ENCODE peak calls at places on chromosomes 7 and 10, in nine cellular contexts. One of them, this sample, is unnamed.

GRCh38 chr10:118163227-118163626 is 116.5 kb upstream of the RAB11FIP2 start:
- DNase-seq in A549: no peak
- DNase-seq in suprapubic skin: no peak
- DNase-seq in GM12878: no peak
- DNase-seq in sigmoid colon: no peak
- DNase-seq in esophagus muscularis mucosa: no peak
- DNase-seq in HepG2: no peak
- DNase-seq in transverse colon: no peak
- DNase-seq in stomach: no peak
- DNase-seq in this sample: no peak

GRCh38 chr10:51867956-51868355 is 168.6 kb upstream of the CSTF2T start:
- DNase-seq in A549: no peak
- DNase-seq in suprapubic skin: no peak
- DNase-seq in GM12878: no peak
- DNase-seq in sigmoid colon: no peak
- DNase-seq in esophagus muscularis mucosa: no peak
- DNase-seq in HepG2: no peak
- DNase-seq in transverse colon: no peak
- DNase-seq in stomach: no peak
- DNase-seq in this sample: no peak

GRCh38 chr10:117477961-117478670 is 64.4 kb upstream of the EMX2 start:
- DNase-seq in A549: peak
- DNase-seq in suprapubic skin: no peak
- DNase-seq in GM12878: no peak
- DNase-seq in sigmoid colon: no peak
- DNase-seq in esophagus muscularis mucosa: no peak
- DNase-seq in HepG2: no peak
- DNase-seq in transverse colon: no peak
- DNase-seq in stomach: no peak
- DNase-seq in this sample: no peak

GRCh38 chr10:103540722-103541121 is 47.2 kb downstream of the NEURL1 start:
- DNase-seq in A549: no peak
- DNase-seq in suprapubic skin: peak
- DNase-seq in GM12878: no peak
- DNase-seq in sigmoid colon: no peak
- DNase-seq in esophagus muscularis mucosa: no peak
- DNase-seq in HepG2: no peak
- DNase-seq in transverse colon: no peak
- DNase-seq in stomach: peak
- DNase-seq in this sample: no peak

GRCh38 chr10:26555719-26556368 is 117.7 kb downstream of the APBB1IP start:
- DNase-seq in A549: peak
- DNase-seq in suprapubic skin: peak
- DNase-seq in GM12878: no peak
- DNase-seq in sigmoid colon: peak
- DNase-seq in esophagus muscularis mucosa: peak
- DNase-seq in HepG2: peak
- DNase-seq in transverse colon: peak
- DNase-seq in stomach: peak
- DNase-seq in this sample: no peak

GRCh38 chr10:61452229-61452651 is 941 bp downstream of the TMEM26 start:
- DNase-seq in A549: no peak
- DNase-seq in suprapubic skin: no peak
- DNase-seq in GM12878: no peak
- DNase-seq in sigmoid colon: no peak
- DNase-seq in esophagus muscularis mucosa: no peak
- DNase-seq in HepG2: no peak
- DNase-seq in transverse colon: no peak
- DNase-seq in stomach: peak
- DNase-seq in this sample: peak

GRCh38 chr7:134767567-134768168 is 11.8 kb upstream of the CALD1 start:
- DNase-seq in A549: no peak
- DNase-seq in suprapubic skin: no peak
- DNase-seq in GM12878: peak
- DNase-seq in sigmoid colon: no peak
- DNase-seq in esophagus muscularis mucosa: peak
- DNase-seq in HepG2: no peak
- DNase-seq in transverse colon: no peak
- DNase-seq in stomach: no peak
- DNase-seq in this sample: no peak

GRCh38 chr7:14420768-14421167 is 431.3 kb upstream of the ETV1 start:
- DNase-seq in A549: no peak
- DNase-seq in suprapubic skin: no peak
- DNase-seq in GM12878: no peak
- DNase-seq in sigmoid colon: no peak
- DNase-seq in esophagus muscularis mucosa: no peak
- DNase-seq in HepG2: no peak
- DNase-seq in transverse colon: no peak
- DNase-seq in stomach: no peak
- DNase-seq in this sample: no peak

GRCh38 chr10:4931587-4931986 is 31.6 kb upstream of the AKR1C1 start:
- DNase-seq in A549: no peak
- DNase-seq in suprapubic skin: no peak
- DNase-seq in GM12878: no peak
- DNase-seq in sigmoid colon: no peak
- DNase-seq in esophagus muscularis mucosa: no peak
- DNase-seq in HepG2: no peak
- DNase-seq in transverse colon: no peak
- DNase-seq in stomach: peak
- DNase-seq in this sample: peak
- TF ChIP-seq POLR2A in A549: no peak
- TF ChIP-seq POLR2A in suprapubic skin: no peak
- TF ChIP-seq POLR2A in GM12878: no peak
- TF ChIP-seq POLR2A in sigmoid colon: no peak
- TF ChIP-seq POLR2A in esophagus muscularis mucosa: no peak
- TF ChIP-seq POLR2A in HepG2: no peak
- TF ChIP-seq POLR2A in transverse colon: no peak
- TF ChIP-seq POLR2A in stomach: no peak
- TF ChIP-seq POLR2A in this sample: no peak

GRCh38 chr10:125208854-125209545 is 48.6 kb upstream of the CTBP2 start:
- DNase-seq in A549: no peak
- DNase-seq in suprapubic skin: no peak
- DNase-seq in GM12878: no peak
- DNase-seq in sigmoid colon: no peak
- DNase-seq in esophagus muscularis mucosa: no peak
- DNase-seq in HepG2: no peak
- DNase-seq in transverse colon: no peak
- DNase-seq in stomach: no peak
- DNase-seq in this sample: peak
- TF ChIP-seq EP300 in A549: no peak
- TF ChIP-seq EP300 in suprapubic skin: no peak
- TF ChIP-seq EP300 in GM12878: no peak
- TF ChIP-seq EP300 in sigmoid colon: no peak
- TF ChIP-seq EP300 in esophagus muscularis mucosa: no peak
- TF ChIP-seq EP300 in HepG2: no peak
- TF ChIP-seq EP300 in transverse colon: no peak
- TF ChIP-seq EP300 in stomach: no peak
- TF ChIP-seq EP300 in this sample: no peak

DNA sequence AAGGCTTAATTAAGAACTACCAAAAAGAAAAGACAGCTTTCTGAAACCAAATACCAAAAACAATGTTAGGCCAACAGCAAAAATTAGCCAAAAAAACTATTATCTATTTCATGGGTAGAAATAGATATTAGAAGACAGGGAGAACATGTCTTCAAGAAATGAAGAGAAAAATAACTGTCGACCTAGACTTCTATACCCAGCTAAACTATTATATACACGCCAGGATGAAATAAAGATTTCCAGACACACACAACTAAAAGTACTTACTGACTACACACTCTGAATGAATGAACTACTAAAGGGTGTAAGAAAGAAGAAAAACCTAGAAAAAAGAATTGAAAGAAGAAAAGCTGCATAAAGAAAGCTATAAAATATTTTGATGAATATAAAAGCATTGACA is 11.5 kb upstream of the CDHR3 start:
- DNase-seq in A549: no peak
- DNase-seq in suprapubic skin: no peak
- DNase-seq in GM12878: no peak
- DNase-seq in sigmoid colon: no peak
- DNase-seq in esophagus muscularis mucosa: no peak
- DNase-seq in HepG2: no peak
- DNase-seq in transverse colon: no peak
- DNase-seq in stomach: no peak
- DNase-seq in this sample: no peak
- TF ChIP-seq POLR2A in A549: no peak
- TF ChIP-seq POLR2A in suprapubic skin: no peak
- TF ChIP-seq POLR2A in GM12878: no peak
- TF ChIP-seq POLR2A in sigmoid colon: no peak
- TF ChIP-seq POLR2A in esophagus muscularis mucosa: no peak
- TF ChIP-seq POLR2A in HepG2: no peak
- TF ChIP-seq POLR2A in transverse colon: no peak
- TF ChIP-seq POLR2A in stomach: no peak
- TF ChIP-seq POLR2A in this sample: no peak

DNA sequence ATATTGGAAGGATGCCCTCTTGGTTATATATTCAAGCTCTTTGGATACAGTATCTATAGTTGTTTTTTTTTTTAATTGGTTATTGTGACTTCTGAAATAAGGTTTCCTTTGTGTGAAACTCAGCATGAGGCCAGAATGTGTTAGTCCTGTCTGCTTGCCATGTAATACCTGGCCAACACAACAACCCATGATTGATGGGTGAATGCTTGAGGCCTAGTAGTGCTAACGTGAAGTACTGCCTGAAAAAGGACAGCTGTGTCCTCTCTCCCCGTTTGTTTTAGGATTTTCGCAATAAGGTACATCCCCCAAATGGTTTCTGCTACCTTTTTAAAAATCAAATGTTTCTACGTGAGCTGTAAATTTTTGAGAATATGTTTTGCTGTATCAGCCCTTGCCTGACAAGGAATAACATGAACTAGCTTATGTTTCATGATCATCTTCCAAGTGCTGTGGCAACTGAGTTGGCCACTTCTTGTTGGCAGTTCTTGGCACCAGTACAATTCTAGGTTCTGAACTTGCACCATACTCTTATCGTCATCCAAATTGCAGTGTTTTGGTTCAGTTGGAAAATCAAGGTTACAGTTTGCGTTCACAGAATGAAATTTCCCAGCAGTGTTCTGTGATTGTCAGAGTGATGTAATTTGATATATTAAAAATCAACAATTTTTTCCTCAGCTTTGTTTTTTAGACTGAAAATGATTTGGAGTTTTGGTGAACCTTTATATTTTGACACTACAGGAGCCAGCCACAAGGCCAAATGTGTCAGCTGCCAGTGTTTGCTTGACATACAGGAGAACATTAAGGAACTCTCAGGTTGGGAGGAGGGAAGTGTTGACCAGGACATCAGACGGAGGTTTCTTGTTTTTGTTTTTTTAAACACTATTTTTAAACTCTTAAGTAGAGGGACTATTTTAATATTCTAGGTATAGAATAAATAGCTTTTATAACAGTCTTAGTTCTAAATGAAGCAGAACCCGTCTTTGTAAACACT is 13.5 kb upstream of the ASCC1 start:
- DNase-seq in A549: no peak
- DNase-seq in suprapubic skin: peak
- DNase-seq in GM12878: no peak
- DNase-seq in sigmoid colon: peak
- DNase-seq in esophagus muscularis mucosa: no peak
- DNase-seq in HepG2: no peak
- DNase-seq in transverse colon: no peak
- DNase-seq in stomach: no peak
- DNase-seq in this sample: peak
- TF ChIP-seq EP300 in A549: no peak
- TF ChIP-seq EP300 in suprapubic skin: no peak
- TF ChIP-seq EP300 in GM12878: no peak
- TF ChIP-seq EP300 in sigmoid colon: no peak
- TF ChIP-seq EP300 in esophagus muscularis mucosa: no peak
- TF ChIP-seq EP300 in HepG2: no peak
- TF ChIP-seq EP300 in transverse colon: no peak
- TF ChIP-seq EP300 in stomach: no peak
- TF ChIP-seq EP300 in this sample: peak

GRCh38 chr7:17331891-17332501 is 33.5 kb downstream of the AHR start:
- DNase-seq in A549: no peak
- DNase-seq in suprapubic skin: no peak
- DNase-seq in GM12878: no peak
- DNase-seq in sigmoid colon: no peak
- DNase-seq in esophagus muscularis mucosa: no peak
- DNase-seq in HepG2: no peak
- DNase-seq in transverse colon: no peak
- DNase-seq in stomach: no peak
- DNase-seq in this sample: no peak
- TF ChIP-seq POLR2A in A549: no peak
- TF ChIP-seq POLR2A in suprapubic skin: no peak
- TF ChIP-seq POLR2A in GM12878: no peak
- TF ChIP-seq POLR2A in sigmoid colon: no peak
- TF ChIP-seq POLR2A in esophagus muscularis mucosa: no peak
- TF ChIP-seq POLR2A in HepG2: no peak
- TF ChIP-seq POLR2A in transverse colon: no peak
- TF ChIP-seq POLR2A in stomach: no peak
- TF ChIP-seq POLR2A in this sample: no peak

DNA sequence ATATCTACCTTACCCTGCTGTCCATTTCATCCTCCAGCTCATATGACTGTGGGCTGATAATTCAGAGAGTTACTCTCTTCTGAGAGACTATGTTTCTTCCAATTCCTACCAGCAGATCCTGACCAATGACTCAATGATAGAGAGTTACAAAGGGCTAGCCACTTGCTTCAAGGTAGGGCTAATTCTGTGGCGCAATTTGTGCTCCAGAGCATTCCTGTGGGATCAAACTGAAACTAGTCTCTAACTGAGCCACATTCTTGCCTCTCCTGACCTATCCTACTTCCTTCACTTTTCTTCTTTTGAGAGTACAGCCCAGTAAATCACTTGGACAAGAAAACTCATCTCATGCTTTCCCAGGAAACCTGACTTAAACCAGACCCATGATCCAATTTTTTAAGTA is 17.9 kb upstream of the ASZ1 start:
- DNase-seq in A549: no peak
- DNase-seq in suprapubic skin: no peak
- DNase-seq in GM12878: no peak
- DNase-seq in sigmoid colon: no peak
- DNase-seq in esophagus muscularis mucosa: no peak
- DNase-seq in HepG2: no peak
- DNase-seq in transverse colon: no peak
- DNase-seq in stomach: no peak
- DNase-seq in this sample: no peak
- TF ChIP-seq EP300 in A549: no peak
- TF ChIP-seq EP300 in suprapubic skin: no peak
- TF ChIP-seq EP300 in GM12878: no peak
- TF ChIP-seq EP300 in sigmoid colon: no peak
- TF ChIP-seq EP300 in esophagus muscularis mucosa: no peak
- TF ChIP-seq EP300 in HepG2: no peak
- TF ChIP-seq EP300 in transverse colon: no peak
- TF ChIP-seq EP300 in stomach: no peak
- TF ChIP-seq EP300 in this sample: no peak

This sample was measured in ovary.